ENCODE peak calls at places on chromosomes 5 and 9, in four cellular contexts. V, H, M and N are unnamed samples.

GRCh38 chr5:141914154-141914743 is 9.4 kb upstream of the DELE1 start:
- DNase-seq in V (no peak), H (peak), M (no peak), N (no peak)

GRCh38 chr9:7298123-7298522 is 501.5 kb downstream of the DMAC1 start:
- DNase-seq in V (no peak), H (no peak), M (no peak), N (no peak)

GRCh38 chr9:123686849-123687233 is 243.1 kb downstream of the DENND1A start:
- DNase-seq in V (no peak), H (no peak), M (no peak), N (no peak)

GRCh38 chr5:122880749-122881148 is 35.3 kb downstream of the SNX24 start:
- DNase-seq in V (no peak), H (no peak), M (no peak), N (no peak)

GRCh38 chr5:133950821-133951612 is 17.4 kb downstream of the C5orf15 start:
- DNase-seq in V (no peak), H (no peak), M (no peak), N (no peak)

GRCh38 chr5:64299805-64300204 is 134.2 kb downstream of the RNF180 start:
- DNase-seq in V (no peak), H (no peak), M (no peak), N (no peak)

GRCh38 chr5:17802256-17802655 is 168.0 kb downstream of the TAF11L14 start:
- DNase-seq in V (no peak), H (no peak), M (no peak), N (no peak)

GRCh38 chr9:133540336-133541025 is 6.0 kb downstream of the ADAMTSL2 start:
- DNase-seq in V (no peak), H (no peak), M (no peak), N (no peak)

GRCh38 chr9:119137479-119137878 is 231.8 kb downstream of the BRINP1 start:
- DNase-seq in V (no peak), H (no peak), M (no peak), N (no peak)

GRCh38 chr5:56314536-56314935 is 81.4 kb upstream of the ANKRD55 start:
- DNase-seq in V (no peak), H (no peak), M (no peak), N (no peak)

GRCh38 chr9:92369075-92369474 is 35.3 kb downstream of the OGN start:
- DNase-seq in V (no peak), H (no peak), M (no peak), N (no peak)

GRCh38 chr5:1479581-1480188 is 34.4 kb upstream of the SLC6A3 start:
- DNase-seq in V (no peak), H (no peak), M (peak), N (peak)

GRCh38 chr9:89640391-89640790 is 35.6 kb downstream of the GADD45G start:
- DNase-seq in V (no peak), H (no peak), M (no peak), N (no peak)

GRCh38 chr5:72848474-72849428 is 32.3 kb downstream of the TNPO1 start:
- DNase-seq in V (no peak), H (peak), M (peak), N (no peak)

GRCh38 chr5:154708845-154709244 is 46.3 kb upstream of the LARP1 start:
- DNase-seq in V (no peak), H (no peak), M (no peak), N (no peak)

GRCh38 chr9:6944896-6945295 is 187.1 kb downstream of the KDM4C start:
- DNase-seq in V (no peak), H (no peak), M (no peak), N (no peak)

GRCh38 chr9:117523531-117524153 is 108.8 kb upstream of the ASTN2 start:
- DNase-seq in V (no peak), H (no peak), M (no peak), N (no peak)

GRCh38 chr5:67677422-67677970 is 480.9 kb upstream of the CD180 start:
- DNase-seq in V (no peak), H (no peak), M (no peak), N (no peak)

GRCh38 chr9:98317134-98317857 is 61.8 kb upstream of the TBC1D2 start:
- DNase-seq in V (no peak), H (no peak), M (no peak), N (peak)

GRCh38 chr5:173383711-173384110 is 55.5 kb upstream of the STC2 start:
- DNase-seq in V (no peak), H (no peak), M (no peak), N (no peak)

GRCh38 chr5:66958984-66959641 is 237.5 kb downstream of the CD180 start:
- DNase-seq in V (no peak), H (peak), M (no peak), N (peak)

GRCh38 chr5:1545798-1546355 is 22.1 kb upstream of the LPCAT1 start:
- DNase-seq in V (no peak), H (no peak), M (peak), N (no peak)

GRCh38 chr9:137271696-137272076 is 5.8 kb upstream of the TOR4A start:
- DNase-seq in V (no peak), H (no peak), M (no peak), N (no peak)

GRCh38 chr5:140734354-140734753 is 34.1 kb downstream of the ZMAT2 start:
- DNase-seq in V (no peak), H (peak), M (no peak), N (no peak)

GRCh38 chr5:149154629-149155028 is 13.3 kb downstream of the ABLIM3 start:
- DNase-seq in V (no peak), H (no peak), M (no peak), N (no peak)

GRCh38 chr9:107929439-107929838 is 439.9 kb upstream of the KLF4 start:
- DNase-seq in V (no peak), H (no peak), M (no peak), N (no peak)

GRCh38 chr9:93814561-93814960 is 140.6 kb downstream of the BARX1 start:
- DNase-seq in V (no peak), H (no peak), M (no peak), N (no peak)

GRCh38 chr5:41510176-41510831 is at the start of gene PLCXD3:
- DNase-seq in V (no peak), H (no peak), M (no peak), N (no peak)

GRCh38 chr9:137761793-137762192 is 115.8 kb upstream of the CACNA1B start:
- DNase-seq in V (no peak), H (no peak), M (no peak), N (no peak)

GRCh38 chr5:178121450-178122276 is 8.3 kb downstream of the N4BP3 start:
- DNase-seq in V (no peak), H (no peak), M (peak), N (no peak)

GRCh38 chr9:137793196-137793841 is 84.3 kb upstream of the CACNA1B start:
- DNase-seq in V (no peak), H (no peak), M (no peak), N (no peak)